ENCODE peak calls at places on chromosomes 3 and 15, in seven cellular contexts. One of them, this sample, is unnamed. For H3K4me1, the result is how much of the 10 kb centered on the place peaks cover.

GRCh38 chr3:167350245-167350862 is 29.7 kb downstream of the ZBBX start:
- DNase-seq in H1: no peak
- DNase-seq in IMR-90: no peak
- DNase-seq in esophagus squamous epithelium: no peak
- DNase-seq in adrenal gland: no peak
- DNase-seq in spleen: no peak
- DNase-seq in heart left ventricle: no peak
- DNase-seq in this sample: no peak

GRCh38 chr3:3689601-3690375 is 109.4 kb upstream of the LRRN1 start:
- DNase-seq in H1: no peak
- DNase-seq in IMR-90: no peak
- DNase-seq in esophagus squamous epithelium: no peak
- DNase-seq in adrenal gland: no peak
- DNase-seq in spleen: no peak
- DNase-seq in heart left ventricle: no peak
- DNase-seq in this sample: no peak

GRCh38 chr3:154522031-154522430 is 92.0 kb upstream of the GPR149 start:
- DNase-seq in H1: no peak
- DNase-seq in IMR-90: no peak
- DNase-seq in esophagus squamous epithelium: no peak
- DNase-seq in adrenal gland: no peak
- DNase-seq in spleen: no peak
- DNase-seq in heart left ventricle: no peak
- DNase-seq in this sample: no peak

GRCh38 chr15:39553947-39554731 is 26.7 kb upstream of the THBS1 start:
- DNase-seq in H1: no peak
- DNase-seq in IMR-90: no peak
- DNase-seq in esophagus squamous epithelium: no peak
- DNase-seq in adrenal gland: no peak
- DNase-seq in spleen: no peak
- DNase-seq in heart left ventricle: no peak
- DNase-seq in this sample: no peak

GRCh38 chr3:61809879-61810278 is 248.5 kb downstream of the PTPRG start:
- DNase-seq in H1: no peak
- DNase-seq in IMR-90: no peak
- DNase-seq in esophagus squamous epithelium: no peak
- DNase-seq in adrenal gland: peak
- DNase-seq in spleen: no peak
- DNase-seq in heart left ventricle: peak
- DNase-seq in this sample: peak

GRCh38 chr3:86788371-86788770 is 202.6 kb downstream of the VGLL3 start:
- DNase-seq in H1: no peak
- DNase-seq in IMR-90: no peak
- DNase-seq in esophagus squamous epithelium: no peak
- DNase-seq in adrenal gland: no peak
- DNase-seq in spleen: no peak
- DNase-seq in heart left ventricle: no peak
- DNase-seq in this sample: no peak

GRCh38 chr3:69119681-69120080 is 2.7 kb downstream of the LMOD3 start:
- DNase-seq in H1: no peak
- DNase-seq in IMR-90: no peak
- DNase-seq in esophagus squamous epithelium: no peak
- DNase-seq in adrenal gland: no peak
- DNase-seq in spleen: no peak
- DNase-seq in heart left ventricle: no peak
- DNase-seq in this sample: no peak

GRCh38 chr3:47664519-47664918 is 85.9 kb upstream of the CSPG5 start:
- DNase-seq in H1: no peak
- DNase-seq in IMR-90: no peak
- DNase-seq in esophagus squamous epithelium: no peak
- DNase-seq in adrenal gland: no peak
- DNase-seq in spleen: no peak
- DNase-seq in heart left ventricle: no peak
- DNase-seq in this sample: no peak

GRCh38 chr3:47261301-47261700 is 21.3 kb downstream of the KIF9 start:
- DNase-seq in H1: no peak
- DNase-seq in IMR-90: peak
- DNase-seq in esophagus squamous epithelium: no peak
- DNase-seq in adrenal gland: no peak
- DNase-seq in spleen: peak
- DNase-seq in heart left ventricle: no peak
- DNase-seq in this sample: no peak

GRCh38 chr15:44726568-44727461 is 9.5 kb upstream of the TRIM69 start:
- DNase-seq in H1: no peak
- DNase-seq in IMR-90: peak
- DNase-seq in esophagus squamous epithelium: peak
- DNase-seq in adrenal gland: peak
- DNase-seq in spleen: no peak
- DNase-seq in heart left ventricle: peak
- DNase-seq in this sample: peak

GRCh38 chr3:23726811-23727548 is 78.8 kb upstream of the UBE2E1 start:
- DNase-seq in H1: peak
- DNase-seq in IMR-90: no peak
- DNase-seq in esophagus squamous epithelium: no peak
- DNase-seq in adrenal gland: no peak
- DNase-seq in spleen: no peak
- DNase-seq in heart left ventricle: no peak
- DNase-seq in this sample: no peak

GRCh38 chr3:120369000-120369399 is 19.8 kb upstream of the LRRC58 start:
- DNase-seq in H1: no peak
- DNase-seq in IMR-90: no peak
- DNase-seq in esophagus squamous epithelium: no peak
- DNase-seq in adrenal gland: no peak
- DNase-seq in spleen: no peak
- DNase-seq in heart left ventricle: no peak
- DNase-seq in this sample: no peak

GRCh38 chr3:185313693-185314246 is 49.2 kb upstream of the MAP3K13 start:
- DNase-seq in H1: no peak
- DNase-seq in IMR-90: no peak
- DNase-seq in esophagus squamous epithelium: no peak
- DNase-seq in adrenal gland: peak
- DNase-seq in spleen: no peak
- DNase-seq in heart left ventricle: no peak
- DNase-seq in this sample: no peak

GRCh38 chr3:169310190-169310918 is 353.2 kb downstream of the MECOM start:
- DNase-seq in H1: no peak
- DNase-seq in IMR-90: no peak
- DNase-seq in esophagus squamous epithelium: no peak
- DNase-seq in adrenal gland: no peak
- DNase-seq in spleen: no peak
- DNase-seq in heart left ventricle: no peak
- DNase-seq in this sample: no peak

GRCh38 chr15:65101418-65101890 is 13.5 kb downstream of the UBAP1L start:
- DNase-seq in H1: peak
- DNase-seq in IMR-90: peak
- DNase-seq in esophagus squamous epithelium: no peak
- DNase-seq in adrenal gland: peak
- DNase-seq in spleen: no peak
- DNase-seq in heart left ventricle: peak
- DNase-seq in this sample: peak

GRCh38 chr15:76345880-76346665 is 9.5 kb downstream of the ISL2 start:
- DNase-seq in H1: peak
- DNase-seq in IMR-90: no peak
- DNase-seq in esophagus squamous epithelium: no peak
- DNase-seq in adrenal gland: no peak
- DNase-seq in spleen: peak
- DNase-seq in heart left ventricle: no peak
- DNase-seq in this sample: no peak

GRCh38 chr3:66411436-66411835 is 89.4 kb downstream of the LRIG1 start:
- DNase-seq in H1: no peak
- DNase-seq in IMR-90: no peak
- DNase-seq in esophagus squamous epithelium: no peak
- DNase-seq in adrenal gland: no peak
- DNase-seq in spleen: no peak
- DNase-seq in heart left ventricle: no peak
- DNase-seq in this sample: no peak

GRCh38 chr3:64345351-64345750 is 120.1 kb upstream of the PRICKLE2 start:
- DNase-seq in H1: no peak
- DNase-seq in IMR-90: peak
- DNase-seq in esophagus squamous epithelium: no peak
- DNase-seq in adrenal gland: peak
- DNase-seq in spleen: no peak
- DNase-seq in heart left ventricle: no peak
- DNase-seq in this sample: no peak

GRCh38 chr15:69576035-69576526 is 123.5 kb downstream of the RPLP1 start:
- DNase-seq in H1: peak
- DNase-seq in IMR-90: no peak
- DNase-seq in esophagus squamous epithelium: no peak
- DNase-seq in adrenal gland: peak
- DNase-seq in spleen: peak
- DNase-seq in heart left ventricle: peak
- DNase-seq in this sample: peak
- TF ChIP-seq POLR2A in H1: no peak
- TF ChIP-seq POLR2A in IMR-90: no peak
- TF ChIP-seq POLR2A in esophagus squamous epithelium: no peak
- TF ChIP-seq POLR2A in adrenal gland: no peak
- TF ChIP-seq POLR2A in spleen: no peak
- TF ChIP-seq POLR2A in heart left ventricle: no peak
- TF ChIP-seq POLR2A in this sample: no peak

GRCh38 chr15:78923480-78924360 is 21.1 kb downstream of the CTSH start:
- DNase-seq in H1: no peak
- DNase-seq in IMR-90: no peak
- DNase-seq in esophagus squamous epithelium: no peak
- DNase-seq in adrenal gland: no peak
- DNase-seq in spleen: peak
- DNase-seq in heart left ventricle: no peak
- DNase-seq in this sample: no peak
- H3K4me1 ChIP-seq in H1: under half
- H3K4me1 ChIP-seq in IMR-90: under half
- H3K4me1 ChIP-seq in esophagus squamous epithelium: under half
- H3K4me1 ChIP-seq in adrenal gland: under half
- H3K4me1 ChIP-seq in spleen: under half
- H3K4me1 ChIP-seq in heart left ventricle: under half
- H3K4me1 ChIP-seq in this sample: under half

GRCh38 chr3:138118863-138119766 is 3.7 kb upstream of the DZIP1L start:
- DNase-seq in H1: peak
- DNase-seq in IMR-90: peak
- DNase-seq in esophagus squamous epithelium: no peak
- DNase-seq in adrenal gland: peak
- DNase-seq in spleen: no peak
- DNase-seq in heart left ventricle: peak
- DNase-seq in this sample: peak
- H3K4me3 ChIP-seq in H1: no peak
- H3K4me3 ChIP-seq in IMR-90: no peak
- H3K4me3 ChIP-seq in esophagus squamous epithelium: no peak
- H3K4me3 ChIP-seq in adrenal gland: no peak
- H3K4me3 ChIP-seq in spleen: no peak
- H3K4me3 ChIP-seq in heart left ventricle: no peak
- H3K4me3 ChIP-seq in this sample: no peak

DNA sequence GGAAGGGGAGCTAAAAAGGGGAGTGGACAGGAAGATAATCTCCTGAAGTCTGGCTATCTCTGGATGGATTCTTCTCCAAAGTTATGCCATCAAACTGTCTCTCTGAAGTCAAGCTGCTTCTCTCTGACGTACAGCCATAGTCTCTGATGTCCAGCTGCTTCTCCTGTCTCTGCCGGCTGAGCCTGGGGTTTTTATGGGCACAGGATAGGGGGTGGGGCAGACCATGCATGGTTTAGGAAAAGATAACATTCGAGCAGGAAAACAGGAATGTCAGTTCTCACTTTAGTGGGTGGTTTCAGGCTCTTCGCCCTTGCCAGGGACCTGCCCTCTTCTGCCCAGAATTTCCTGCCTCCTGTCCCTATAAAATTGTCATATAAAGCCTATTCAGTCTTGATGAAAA is 110.9 kb upstream of the ROBO1 start:
- DNase-seq in H1: no peak
- DNase-seq in IMR-90: no peak
- DNase-seq in esophagus squamous epithelium: no peak
- DNase-seq in adrenal gland: no peak
- DNase-seq in spleen: no peak
- DNase-seq in heart left ventricle: no peak
- DNase-seq in this sample: no peak
- TF ChIP-seq POLR2A in H1: no peak
- TF ChIP-seq POLR2A in IMR-90: no peak
- TF ChIP-seq POLR2A in esophagus squamous epithelium: no peak
- TF ChIP-seq POLR2A in adrenal gland: no peak
- TF ChIP-seq POLR2A in spleen: no peak
- TF ChIP-seq POLR2A in heart left ventricle: no peak
- TF ChIP-seq POLR2A in this sample: no peak

DNA sequence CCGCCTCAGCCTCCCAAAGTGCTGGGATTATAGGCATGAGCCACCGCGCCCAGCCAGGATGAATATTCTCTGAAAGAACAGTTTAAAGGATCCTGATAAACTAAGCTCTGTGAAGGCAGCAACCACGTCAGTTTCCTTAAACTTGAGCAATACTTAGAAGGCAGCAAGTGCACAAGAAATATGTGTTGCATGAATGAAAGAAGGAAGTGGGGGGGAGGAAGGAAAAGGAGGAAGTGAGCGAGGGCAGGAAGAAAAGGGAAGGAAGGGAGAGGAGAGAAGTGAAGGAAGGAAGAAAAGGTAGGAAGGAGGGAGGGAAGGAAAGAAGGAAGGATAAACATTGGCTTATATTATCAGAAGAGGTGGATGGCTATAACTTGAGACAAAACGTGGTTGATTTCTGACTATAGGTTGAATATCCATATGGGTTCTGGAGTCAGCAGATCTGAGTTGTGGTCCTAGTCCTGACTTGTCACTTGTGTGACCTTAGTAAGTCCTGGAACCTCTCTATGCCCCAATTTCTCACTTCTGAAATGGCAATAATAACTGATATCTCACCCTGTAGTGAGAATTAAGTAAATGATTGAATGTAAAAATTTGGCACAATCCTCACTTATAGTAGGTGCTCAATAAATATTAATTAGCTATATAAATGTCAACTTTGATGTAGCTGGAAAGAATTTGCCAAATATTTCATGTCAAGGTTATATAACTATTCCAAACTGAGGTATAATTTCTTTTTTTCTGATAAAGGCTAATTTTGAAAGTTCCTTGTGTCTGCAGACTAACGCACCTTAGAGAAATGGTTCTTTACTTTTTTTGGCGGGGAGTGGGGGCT is 12.0 kb upstream of the SEMA4B start:
- DNase-seq in H1: no peak
- DNase-seq in IMR-90: no peak
- DNase-seq in esophagus squamous epithelium: no peak
- DNase-seq in adrenal gland: peak
- DNase-seq in spleen: no peak
- DNase-seq in heart left ventricle: no peak
- DNase-seq in this sample: no peak
- H3K4me1 ChIP-seq in H1: under half
- H3K4me1 ChIP-seq in IMR-90: under half
- H3K4me1 ChIP-seq in esophagus squamous epithelium: under half
- H3K4me1 ChIP-seq in adrenal gland: under half
- H3K4me1 ChIP-seq in spleen: half or more
- H3K4me1 ChIP-seq in heart left ventricle: under half
- H3K4me1 ChIP-seq in this sample: under half

GRCh38 chr15:67915374-67916050 is 75.7 kb upstream of the RNU6-1 start:
- DNase-seq in H1: peak
- DNase-seq in IMR-90: no peak
- DNase-seq in esophagus squamous epithelium: no peak
- DNase-seq in adrenal gland: no peak
- DNase-seq in spleen: no peak
- DNase-seq in heart left ventricle: peak
- DNase-seq in this sample: no peak
- H3K4me3 ChIP-seq in H1: no peak
- H3K4me3 ChIP-seq in IMR-90: no peak
- H3K4me3 ChIP-seq in esophagus squamous epithelium: no peak
- H3K4me3 ChIP-seq in adrenal gland: no peak
- H3K4me3 ChIP-seq in spleen: no peak
- H3K4me3 ChIP-seq in heart left ventricle: no peak
- H3K4me3 ChIP-seq in this sample: no peak